ENCODE peak calls at places on chromosomes 6 and 20, in five cellular contexts. One of them, this sample, is unnamed.

GRCh38 chr6:98894810-98895209 is 52.9 kb downstream of the FBXL4 start:
- DNase-seq in sigmoid colon: no peak
- DNase-seq in NCI-H2029: no peak
- DNase-seq in M059J: peak; percentile 5
- DNase-seq in amniotic stem cell: no peak
- DNase-seq in this sample: peak; percentile 12

GRCh38 chr6:142235247-142235646 is 66.6 kb upstream of the ADGRG6 start:
- DNase-seq in sigmoid colon: no peak
- DNase-seq in amniotic stem cell: no peak
- DNase-seq in M059J: no peak
- DNase-seq in NCI-H2029: no peak
- DNase-seq in this sample: no peak

GRCh38 chr6:145704153-145704781 is 31.1 kb downstream of the EPM2A start:
- DNase-seq in NCI-H2029: no peak
- DNase-seq in sigmoid colon: no peak
- DNase-seq in amniotic stem cell: no peak
- DNase-seq in M059J: peak; percentile 41
- DNase-seq in this sample: peak; percentile 27

GRCh38 chr6:35318200-35318844 is 20.7 kb downstream of the DEF6 start:
- DNase-seq in sigmoid colon: peak; percentile 90
- DNase-seq in NCI-H2029: peak; percentile 69
- DNase-seq in M059J: peak; percentile 90
- DNase-seq in amniotic stem cell: peak; percentile 54
- DNase-seq in this sample: peak; percentile 86

GRCh38 chr20:9359561-9360308 is 154.7 kb upstream of the LAMP5 start:
- DNase-seq in NCI-H2029: no peak
- DNase-seq in sigmoid colon: peak; percentile 70
- DNase-seq in M059J: peak; percentile 66
- DNase-seq in amniotic stem cell: no peak
- DNase-seq in this sample: peak; percentile 75

GRCh38 chr6:3960754-3961361 is 111.7 kb downstream of the FAM50B start:
- DNase-seq in NCI-H2029: no peak
- DNase-seq in M059J: peak; percentile 71
- DNase-seq in sigmoid colon: no peak
- DNase-seq in amniotic stem cell: no peak
- DNase-seq in this sample: peak; percentile 70

GRCh38 chr20:63969851-63970713 is at the start of gene ZNF512B:
- DNase-seq in sigmoid colon: peak; percentile 83
- DNase-seq in NCI-H2029: peak; percentile 39
- DNase-seq in amniotic stem cell: no peak
- DNase-seq in M059J: peak; percentile 65
- DNase-seq in this sample: peak; percentile 65

GRCh38 chr6:45591306-45591705 is 213.6 kb upstream of the SUPT3H start:
- DNase-seq in M059J: peak; percentile 79
- DNase-seq in sigmoid colon: no peak
- DNase-seq in amniotic stem cell: no peak
- DNase-seq in NCI-H2029: no peak
- DNase-seq in this sample: no peak

GRCh38 chr6:94464018-94464510 is 1044.7 kb upstream of the EPHA7 start:
- DNase-seq in M059J: no peak
- DNase-seq in sigmoid colon: no peak
- DNase-seq in NCI-H2029: no peak
- DNase-seq in amniotic stem cell: no peak
- DNase-seq in this sample: no peak

GRCh38 chr6:25027221-25027916 is 91.6 kb upstream of the RIPOR2 start:
- DNase-seq in M059J: no peak
- DNase-seq in sigmoid colon: no peak
- DNase-seq in NCI-H2029: no peak
- DNase-seq in amniotic stem cell: no peak
- DNase-seq in this sample: no peak

GRCh38 chr6:42366011-42366705 is 85.6 kb downstream of the TRERF1 start:
- DNase-seq in M059J: no peak
- DNase-seq in sigmoid colon: no peak
- DNase-seq in NCI-H2029: no peak
- DNase-seq in amniotic stem cell: no peak
- DNase-seq in this sample: no peak

GRCh38 chr6:25966707-25967106 is 4.1 kb downstream of the TRIM38 start:
- DNase-seq in sigmoid colon: no peak
- DNase-seq in M059J: no peak
- DNase-seq in NCI-H2029: no peak
- DNase-seq in amniotic stem cell: no peak
- DNase-seq in this sample: no peak

GRCh38 chr6:44462335-44462734 is 74.8 kb downstream of the CDC5L start:
- DNase-seq in M059J: no peak
- DNase-seq in sigmoid colon: no peak
- DNase-seq in amniotic stem cell: no peak
- DNase-seq in NCI-H2029: no peak
- DNase-seq in this sample: no peak

GRCh38 chr6:93423542-93423941 is 4.2 kb upstream of the EPHA7 start:
- DNase-seq in M059J: peak; percentile 21
- DNase-seq in NCI-H2029: peak; percentile 66
- DNase-seq in sigmoid colon: peak; percentile 70
- DNase-seq in amniotic stem cell: no peak
- DNase-seq in this sample: peak; percentile 7

GRCh38 chr20:63101781-63102719 is 95.3 kb upstream of the BHLHE23 start:
- DNase-seq in amniotic stem cell: no peak
- DNase-seq in M059J: peak; percentile 25
- DNase-seq in NCI-H2029: no peak
- DNase-seq in sigmoid colon: peak; percentile 70
- DNase-seq in this sample: peak; percentile 59

GRCh38 chr6:156948807-156949206 is 171.6 kb downstream of the ARID1B start:
- DNase-seq in amniotic stem cell: no peak
- DNase-seq in M059J: peak; percentile 96
- DNase-seq in NCI-H2029: no peak
- DNase-seq in sigmoid colon: no peak
- DNase-seq in this sample: peak; percentile 70

GRCh38 chr6:151679081-151679480 is 128.4 kb upstream of the ESR1 start:
- DNase-seq in NCI-H2029: no peak
- DNase-seq in sigmoid colon: no peak
- DNase-seq in M059J: peak; percentile 69
- DNase-seq in amniotic stem cell: peak; percentile 3
- DNase-seq in this sample: peak; percentile 76

GRCh38 chr20:40678286-40678835 is 10.7 kb downstream of the MAFB start:
- DNase-seq in amniotic stem cell: no peak
- DNase-seq in NCI-H2029: peak; percentile 82
- DNase-seq in sigmoid colon: no peak
- DNase-seq in M059J: no peak
- DNase-seq in this sample: no peak